ENCODE peak calls at places on chromosome 3, in eight cellular contexts. G is stomach; Z is endodermal cell; D is mesenchymal stem cell; X is BE2C; E is CD4-positive, alpha-beta memory T cell; F is sigmoid colon; U is PC-9. K is an unnamed sample. For H3K4me1 and H3K27me3, the result is how much of the 10 kb centered on the place peaks cover.

GRCh38 chr3:126917232-126917804 is 65.6 kb upstream of the PLXNA1 start:
- DNase-seq in G (no peak), Z (no peak), D (no peak), X (no peak), E (no peak), F (peak), U (no peak), K (no peak)

GRCh38 chr3:187902041-187902471 is 156.8 kb upstream of the BCL6 start:
- DNase-seq in G (no peak), Z (no peak), D (no peak), X (no peak), E (no peak), F (no peak), U (no peak), K (no peak)

GRCh38 chr3:160830792-160831191 is 74.8 kb downstream of the PPM1L start:
- DNase-seq in G (no peak), Z (no peak), D (peak), X (no peak), E (no peak), F (no peak), U (no peak), K (no peak)

GRCh38 chr3:171862392-171862791 is 19.2 kb downstream of the TMEM212 start:
- DNase-seq in G (no peak), Z (no peak), D (no peak), X (no peak), E (no peak), F (no peak), U (no peak), K (no peak)

GRCh38 chr3:192188218-192188835 is 539.0 kb downstream of the FGF12 start:
- DNase-seq in G (peak), Z (peak), D (peak), X (peak), E (peak), F (no peak), U (peak), K (peak)

GRCh38 chr3:99902091-99902490 is 84.4 kb downstream of the CMSS1 start:
- DNase-seq in G (no peak), Z (no peak), D (no peak), X (no peak), E (no peak), F (no peak), U (peak), K (no peak)

GRCh38 chr3:138174421-138175122 is at the start of gene DBR1:
- DNase-seq in G (peak), Z (peak), D (peak), X (peak), E (peak), F (peak), U (peak), K (peak)

GRCh38 chr3:138348950-138349739 is 766 bp downstream of the MRAS start:
- DNase-seq in G (no peak), Z (peak), D (peak), X (no peak), E (no peak), F (peak), U (no peak), K (peak)

GRCh38 chr3:183526838-183527420 is 28.6 kb downstream of the KLHL6 start:
- DNase-seq in G (no peak), Z (no peak), D (no peak), X (no peak), E (no peak), F (no peak), U (no peak), K (no peak)

GRCh38 chr3:112390783-112391641 is 58.1 kb downstream of the CD200 start:
- DNase-seq in G (no peak), Z (peak), D (peak), X (no peak), E (no peak), F (no peak), U (peak), K (peak)

GRCh38 chr3:141406265-141406664 is 38.0 kb downstream of the ZBTB38 start:
- DNase-seq in G (no peak), Z (no peak), D (no peak), X (no peak), E (no peak), F (no peak), U (no peak), K (no peak)

GRCh38 chr3:141403576-141403975 is 35.3 kb downstream of the ZBTB38 start:
- DNase-seq in G (no peak), Z (no peak), D (no peak), X (no peak), E (no peak), F (no peak), U (no peak), K (no peak)

GRCh38 chr3:141405581-141405980 is 37.3 kb downstream of the ZBTB38 start:
- DNase-seq in G (no peak), Z (no peak), D (no peak), X (no peak), E (no peak), F (no peak), U (no peak), K (no peak)

GRCh38 chr3:141407043-141407442 is 38.7 kb downstream of the ZBTB38 start:
- DNase-seq in G (no peak), Z (no peak), D (peak), X (no peak), E (no peak), F (peak), U (no peak), K (no peak)

GRCh38 chr3:141405025-141405424 is 36.7 kb downstream of the ZBTB38 start:
- DNase-seq in G (no peak), Z (no peak), D (peak), X (no peak), E (no peak), F (no peak), U (no peak), K (no peak)
- H3K4me1 ChIP-seq in G (half or more), Z (under half), D (under half), X (under half), E (half or more), F (half or more), U (under half), K (under half)

GRCh38 chr3:128503164-128503651 is 10.2 kb upstream of the GATA2 start:
- DNase-seq in G (no peak), Z (peak), D (no peak), X (peak), E (no peak), F (no peak), U (no peak), K (peak)

GRCh38 chr3:128505771-128506170 is 12.8 kb upstream of the GATA2 start:
- DNase-seq in G (no peak), Z (peak), D (no peak), X (no peak), E (no peak), F (peak), U (no peak), K (no peak)

GRCh38 chr3:128503751-128504532 is 10.9 kb upstream of the GATA2 start:
- DNase-seq in G (no peak), Z (no peak), D (no peak), X (no peak), E (no peak), F (peak), U (no peak), K (peak)

GRCh38 chr3:128504957-128505730 is 12.1 kb upstream of the GATA2 start:
- DNase-seq in G (no peak), Z (peak), D (no peak), X (no peak), E (no peak), F (peak), U (peak), K (no peak)

GRCh38 chr3:128504533-128504915 is 11.5 kb upstream of the GATA2 start:
- DNase-seq in G (no peak), Z (no peak), D (no peak), X (no peak), E (no peak), F (peak), U (no peak), K (peak)
- H3K27me3 ChIP-seq in G (half or more), Z (under half), D (half or more), X (under half), E (under half), F (under half), U (under half), K (under half)

GRCh38 chr3:58047806-58048205 is 39.6 kb downstream of the FLNB start:
- DNase-seq in G (no peak), Z (no peak), D (peak), X (no peak), E (no peak), F (no peak), U (peak), K (no peak)
- H3K4me1 ChIP-seq in G (half or more), Z (under half), D (under half), X (under half), E (under half), F (half or more), U (half or more), K (under half)

GRCh38 chr3:128497305-128498126 is 4.5 kb upstream of the GATA2 start:
- DNase-seq in G (peak), Z (peak), D (peak), X (peak), E (peak), F (peak), U (no peak), K (peak)

GRCh38 chr3:128496602-128497304 is 3.8 kb upstream of the GATA2 start:
- DNase-seq in G (no peak), Z (peak), D (peak), X (peak), E (no peak), F (peak), U (no peak), K (peak)

GRCh38 chr3:128495435-128495970 is 2.5 kb upstream of the GATA2 start:
- DNase-seq in G (no peak), Z (peak), D (no peak), X (peak), E (no peak), F (peak), U (no peak), K (no peak)

GRCh38 chr3:128494152-128494650 is 1.2 kb upstream of the GATA2 start:
- DNase-seq in G (no peak), Z (no peak), D (no peak), X (no peak), E (no peak), F (peak), U (no peak), K (no peak)

DNA sequence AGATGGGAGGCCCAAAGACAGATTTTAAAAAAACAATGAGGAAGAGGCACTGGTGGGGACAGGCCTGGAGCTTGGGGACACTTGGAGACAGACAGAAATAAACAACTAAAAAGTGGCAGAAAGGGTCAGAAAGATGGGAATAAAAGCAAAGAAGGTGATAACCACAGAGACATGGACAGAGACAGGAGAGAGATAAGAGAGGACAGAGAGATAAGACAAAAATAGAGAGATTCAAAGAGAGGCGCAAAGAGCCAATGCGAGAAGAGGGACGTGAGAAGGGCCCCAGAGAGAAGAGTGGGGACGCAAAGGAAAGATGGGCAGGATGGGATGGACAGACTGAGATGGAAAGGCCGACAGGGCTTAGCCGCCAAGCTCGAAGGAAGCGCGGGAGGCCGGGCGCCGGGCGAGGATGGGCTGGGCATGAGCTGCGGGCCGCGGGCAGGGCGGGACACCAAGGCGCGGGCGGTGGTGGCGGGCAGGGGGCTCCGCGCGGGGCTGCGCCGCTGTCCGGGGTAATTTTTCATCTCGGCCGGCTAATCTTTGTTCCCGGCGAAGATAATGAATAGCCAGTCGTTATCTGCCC is 3.1 kb upstream of the GATA2 start:
- DNase-seq in G (no peak), Z (peak), D (no peak), X (peak), E (no peak), F (peak), U (no peak), K (peak)
- H3K27me3 ChIP-seq in G (half or more), Z (half or more), D (half or more), X (under half), E (under half), F (half or more), U (under half), K (under half)

GRCh38 chr3:30492581-30493192 is 113.7 kb upstream of the TGFBR2 start:
- DNase-seq in G (no peak), Z (no peak), D (peak), X (no peak), E (no peak), F (no peak), U (peak), K (no peak)

GRCh38 chr3:30495172-30496124 is 111.0 kb upstream of the TGFBR2 start:
- DNase-seq in G (no peak), Z (no peak), D (peak), X (no peak), E (no peak), F (no peak), U (no peak), K (no peak)

GRCh38 chr3:30498587-30498967 is 107.8 kb upstream of the TGFBR2 start:
- DNase-seq in G (no peak), Z (no peak), D (no peak), X (no peak), E (no peak), F (no peak), U (no peak), K (no peak)

GRCh38 chr3:30493912-30494311 is 112.5 kb upstream of the TGFBR2 start:
- DNase-seq in G (no peak), Z (no peak), D (peak), X (no peak), E (no peak), F (peak), U (no peak), K (no peak)

DNA sequence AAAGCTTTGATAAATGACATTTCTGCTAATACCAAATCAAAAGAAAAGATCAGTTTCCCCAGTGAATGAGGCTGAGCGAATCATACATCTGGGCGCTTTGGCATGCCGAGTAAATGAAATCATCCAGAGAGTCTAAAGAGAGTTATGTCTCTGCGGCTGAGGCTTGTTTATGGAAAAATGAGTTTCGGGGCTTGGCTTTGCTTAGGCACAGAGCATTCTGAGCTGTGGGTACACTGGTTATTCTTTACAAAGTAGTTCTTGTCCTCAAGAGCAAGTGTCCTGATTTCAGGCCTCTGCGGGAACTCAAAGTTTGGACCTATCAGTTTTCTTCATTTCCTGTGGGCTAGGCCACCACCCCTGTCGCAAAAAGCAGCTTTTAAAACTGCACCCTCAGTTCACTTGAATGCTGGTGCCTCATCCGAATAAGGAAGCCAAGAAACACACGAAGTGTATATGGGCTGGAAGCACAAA is 109.9 kb upstream of the TGFBR2 start:
- DNase-seq in G (no peak), Z (no peak), D (peak), X (no peak), E (no peak), F (peak), U (no peak), K (no peak)
- H3K4me1 ChIP-seq in G (half or more), Z (under half), D (under half), X (under half), E (under half), F (half or more), U (under half), K (under half)

DNA sequence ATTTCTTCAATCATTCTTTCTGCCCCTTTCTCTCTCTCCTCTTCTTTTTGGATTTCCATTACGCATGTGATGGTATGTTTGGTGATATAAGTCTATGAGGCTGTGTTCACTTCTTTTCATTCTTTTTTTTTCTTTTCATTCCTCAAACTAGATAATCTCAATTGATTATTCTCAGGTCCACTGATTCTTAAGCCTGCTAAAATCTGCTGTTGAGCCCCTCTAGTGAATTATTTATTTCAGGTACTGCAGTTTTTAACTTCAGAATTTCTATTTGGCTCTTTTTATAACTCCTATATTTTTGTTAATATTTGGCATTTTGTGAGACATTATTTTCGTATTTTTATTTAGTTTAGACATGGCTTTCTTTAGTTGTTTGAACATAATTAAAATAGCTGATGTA is 671.3 kb upstream of the NECTIN3 start:
- DNase-seq in G (no peak), Z (no peak), D (no peak), X (no peak), E (no peak), F (no peak), U (no peak), K (no peak)
- H3K27me3 ChIP-seq in G (under half), Z (under half), D (under half), X (under half), E (under half), F (under half), U (under half), K (under half)

DNA sequence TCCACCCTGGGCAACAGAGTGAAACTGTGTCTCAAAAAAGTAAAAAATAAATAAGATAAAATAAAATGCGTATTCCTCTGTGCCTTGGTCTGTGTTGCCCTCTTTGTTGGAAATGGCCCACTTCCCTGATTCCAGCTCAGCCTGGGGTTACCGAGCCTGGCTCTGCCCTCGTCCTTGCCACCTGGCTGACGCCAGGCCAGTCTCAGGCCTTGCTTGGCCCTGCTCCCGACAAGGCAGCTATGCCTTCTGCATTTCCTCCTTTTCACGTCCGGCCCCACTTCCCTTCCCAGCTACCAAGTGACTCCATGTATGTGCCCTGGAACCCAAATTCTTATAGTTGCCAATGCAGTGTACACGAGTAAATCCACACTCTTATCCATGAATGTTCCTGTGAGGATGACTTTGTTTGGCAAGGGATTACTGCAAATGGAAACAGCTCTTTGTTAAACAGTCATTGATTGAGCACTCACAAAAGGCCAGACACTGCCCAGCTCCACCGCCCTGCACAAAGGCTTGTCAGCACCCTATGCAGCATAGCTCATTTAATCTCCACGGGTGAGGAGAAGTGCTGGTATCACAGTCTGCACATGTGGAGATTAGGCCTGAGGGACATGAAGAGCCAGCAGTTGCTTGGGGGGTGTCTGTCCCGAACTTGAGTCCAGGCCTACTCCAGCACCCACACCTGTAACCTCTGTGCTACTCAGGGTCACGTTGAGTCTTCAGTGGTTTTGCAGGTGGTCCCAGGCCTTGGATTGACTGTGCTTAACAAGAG is 25.1 kb downstream of the SPSB4 start:
- DNase-seq in G (peak), Z (peak), D (no peak), X (no peak), E (no peak), F (peak), U (no peak), K (no peak)
- H3K4me1 ChIP-seq in G (under half), Z (under half), D (under half), X (half or more), E (under half), F (under half), U (under half), K (under half)

GRCh38 chr3:38094999-38095398 is 41.9 kb downstream of the ACAA1 start:
- DNase-seq in G (no peak), Z (no peak), D (no peak), X (no peak), E (no peak), F (no peak), U (no peak), K (no peak)

GRCh38 chr3:38095687-38096483 is 41.0 kb downstream of the ACAA1 start:
- DNase-seq in G (no peak), Z (no peak), D (no peak), X (no peak), E (no peak), F (no peak), U (no peak), K (no peak)

GRCh38 chr3:38097446-38098375 is 39.2 kb downstream of the ACAA1 start:
- DNase-seq in G (no peak), Z (peak), D (no peak), X (no peak), E (no peak), F (no peak), U (no peak), K (no peak)

GRCh38 chr3:38099518-38099917 is 37.4 kb downstream of the ACAA1 start:
- DNase-seq in G (no peak), Z (peak), D (no peak), X (no peak), E (no peak), F (no peak), U (no peak), K (no peak)

DNA sequence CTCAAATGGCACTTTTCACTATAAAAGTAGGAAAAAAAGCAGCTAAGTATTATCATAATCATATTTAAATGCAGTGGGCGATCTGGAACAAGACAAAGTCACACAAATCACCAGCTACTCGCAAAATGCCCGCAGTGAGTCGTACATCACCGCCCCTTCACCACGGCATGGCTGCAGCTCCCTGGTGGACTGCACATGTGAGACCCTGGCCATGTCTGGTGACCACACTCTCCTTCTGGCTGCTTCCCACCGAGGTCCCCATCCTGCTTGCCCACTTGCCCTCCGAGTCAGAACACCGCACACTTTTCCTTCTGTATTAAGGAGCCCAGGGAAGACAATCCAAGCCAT is 38.6 kb downstream of the ACAA1 start:
- DNase-seq in G (no peak), Z (no peak), D (no peak), X (no peak), E (no peak), F (no peak), U (no peak), K (no peak)
- H3K27me3 ChIP-seq in G (under half), Z (under half), D (half or more), X (under half), E (under half), F (under half), U (under half), K (under half)

GRCh38 chr3:53303957-53304356 is 43.4 kb downstream of the DCP1A start:
- DNase-seq in G (no peak), Z (no peak), D (no peak), X (no peak), E (no peak), F (no peak), U (no peak), K (peak)
- H3K4me1 ChIP-seq in G (under half), Z (under half), D (under half), X (under half), E (under half), F (under half), U (under half), K (under half)

GRCh38 chr3:45341876-45342275 is 46.5 kb upstream of the LARS2 start:
- DNase-seq in G (no peak), Z (no peak), D (no peak), X (no peak), E (no peak), F (no peak), U (no peak), K (no peak)
- H3K27me3 ChIP-seq in G (under half), Z (under half), D (half or more), X (under half), E (under half), F (under half), U (under half), K (under half)